ENCODE peak calls at places on chromosomes 5 and 9, in five cellular contexts. C is esophagus squamous epithelium, Z is progenitor cell of endocrine pancreas, V is cardiac fibroblast, K is kidney. E is an unnamed sample.

GRCh38 chr5:78716221-78716620 is 67.6 kb upstream of the LHFPL2 start:
- DNase-seq in Z (no peak), V (no peak), C (no peak), K (no peak), E (no peak)

GRCh38 chr9:129005336-129005997 is 22.7 kb downstream of the SH3GLB2 start:
- DNase-seq in C (no peak), K (peak; percentile 42), Z (no peak), V (no peak), E (no peak)

GRCh38 chr5:124064956-124065355 is 553.0 kb downstream of the CSNK1G3 start:
- DNase-seq in C (no peak), K (no peak), Z (no peak), V (no peak), E (no peak)

GRCh38 chr9:105963700-105964099 is 269.4 kb downstream of the TMEM38B start:
- DNase-seq in C (no peak), Z (no peak), V (no peak), K (no peak), E (no peak)

GRCh38 chr9:110918316-110919054 is 119.8 kb downstream of the LPAR1 start:
- DNase-seq in Z (no peak), C (no peak), V (peak; percentile 54), K (no peak), E (no peak)

GRCh38 chr5:8538813-8539212 is 669.9 kb downstream of the MTRR start:
- DNase-seq in Z (no peak), C (no peak), K (no peak), V (no peak), E (no peak)

GRCh38 chr5:129906177-129906887 is 2.1 kb downstream of the CHSY3 start:
- DNase-seq in V (peak; percentile 70), Z (no peak), K (no peak), C (no peak), E (no peak)

GRCh38 chr9:124353811-124354274 is 61.4 kb downstream of the PSMB7 start:
- DNase-seq in K (peak; percentile 45), V (peak; percentile 45), Z (no peak), C (no peak), E (no peak)

GRCh38 chr9:94611638-94612068 is 18.0 kb upstream of the FBP2 start:
- DNase-seq in V (no peak), K (no peak), C (no peak), Z (no peak), E (no peak)

GRCh38 chr5:172640139-172640538 is 924 bp upstream of the NEURL1B start:
- DNase-seq in Z (no peak), C (no peak), K (no peak), V (no peak), E (no peak)

GRCh38 chr5:50856720-50857119 is 190.3 kb downstream of the PARP8 start:
- DNase-seq in K (no peak), C (no peak), V (no peak), Z (no peak), E (no peak)

GRCh38 chr5:60092671-60093422 is 199.3 kb upstream of the PDE4D start:
- DNase-seq in Z (no peak), K (no peak), V (no peak), C (no peak), E (no peak)

GRCh38 chr5:374631-375335 is 53.3 kb downstream of the AHRR start:
- DNase-seq in C (no peak), K (peak; percentile 68), V (no peak), Z (peak; percentile 6), E (no peak)

GRCh38 chr9:123111977-123112869 is 78.8 kb downstream of the GPR21 start:
- DNase-seq in Z (no peak), K (no peak), C (no peak), V (peak; percentile 18), E (no peak)

GRCh38 chr9:131800885-131801284 is 61.0 kb upstream of the RAPGEF1 start:
- DNase-seq in K (no peak), V (no peak), C (no peak), Z (no peak), E (no peak)

GRCh38 chr5:140565024-140565779 is 574 bp downstream of the SLC35A4 start:
- DNase-seq in K (no peak), Z (no peak), V (no peak), C (no peak), E (no peak)

GRCh38 chr5:68648944-68649874 is 433.7 kb downstream of the PIK3R1 start:
- DNase-seq in V (no peak), C (no peak), Z (no peak), K (no peak), E (no peak)

GRCh38 chr9:132801659-132802058 is 76.4 kb downstream of the AK8 start:
- DNase-seq in V (no peak), Z (no peak), K (no peak), C (no peak), E (no peak)

GRCh38 chr9:137744632-137745183 is 125.9 kb downstream of the EHMT1 start:
- DNase-seq in C (no peak), V (no peak), Z (no peak), K (peak; percentile 43), E (no peak)

GRCh38 chr5:10583663-10584572 is 20.0 kb downstream of the ANKRD33B start:
- DNase-seq in Z (no peak), V (no peak), K (no peak), C (no peak), E (no peak)

GRCh38 chr9:114250235-114250568 is 72.7 kb upstream of the ORM1 start:
- DNase-seq in Z (no peak), C (no peak), V (peak; percentile 84), K (no peak), E (no peak)

GRCh38 chr5:174222891-174223290 is 177.4 kb downstream of the NSG2 start:
- DNase-seq in K (no peak), V (no peak), C (no peak), Z (no peak), E (no peak)

GRCh38 chr9:133935328-133936040 is 56.6 kb downstream of the VAV2 start:
- DNase-seq in V (peak; percentile 79), K (peak; percentile 95), Z (no peak), C (no peak), E (no peak)
- TF ChIP-seq CTCF in V (no peak), K (peak; percentile 24), Z (no peak), C (no peak), E (no peak)

GRCh38 chr9:100222674-100223073 is 123.6 kb downstream of the INVS start:
- DNase-seq in Z (no peak), K (no peak), C (no peak), V (peak; percentile 69), E (no peak)
- TF ChIP-seq CTCF in Z (peak; percentile 31), K (peak; percentile 25), C (no peak), V (peak; percentile 41), E (no peak)

DNA sequence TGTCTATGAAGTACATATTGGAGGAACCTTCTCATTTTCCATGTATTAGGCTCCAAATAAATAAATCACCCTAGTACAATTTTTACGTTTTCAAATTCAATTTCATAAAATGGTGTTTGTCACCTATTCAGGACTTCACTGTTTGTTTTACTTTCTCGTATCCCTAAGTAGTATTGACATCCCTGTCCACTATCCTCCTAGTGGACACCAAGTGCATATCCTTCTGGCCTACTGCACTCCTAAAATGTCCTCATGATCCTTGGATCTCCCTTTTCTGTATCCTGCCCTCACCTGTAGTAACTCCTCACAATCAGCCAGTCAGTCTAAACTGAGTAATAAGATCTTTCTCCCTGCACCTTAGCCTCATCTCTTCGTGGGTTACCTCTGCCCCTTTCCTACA is 539.9 kb downstream of the DMRTA1 start:
- DNase-seq in Z (no peak), V (no peak), C (no peak), K (no peak), E (no peak)
- TF ChIP-seq CTCF in Z (peak; percentile 29), V (no peak), C (no peak), K (no peak), E (no peak)

GRCh38 chr9:5574998-5575397 is 53.9 kb upstream of the RIC1 start:
- DNase-seq in C (no peak), K (no peak), V (no peak), Z (no peak), E (no peak)
- TF ChIP-seq CTCF in C (no peak), K (no peak), V (no peak), Z (no peak), E (no peak)

GRCh38 chr5:108144332-108144731 is 237.6 kb downstream of the FBXL17 start:
- DNase-seq in Z (no peak), C (no peak), V (no peak), K (no peak), E (no peak)

GRCh38 chr5:108143581-108143980 is 238.3 kb downstream of the FBXL17 start:
- DNase-seq in K (no peak), C (no peak), Z (no peak), V (peak; percentile 45), E (no peak)

GRCh38 chr5:108149369-108149768 is 232.5 kb downstream of the FBXL17 start:
- DNase-seq in C (no peak), K (no peak), V (no peak), Z (no peak), E (no peak)

GRCh38 chr5:108146222-108146621 is 235.7 kb downstream of the FBXL17 start:
- DNase-seq in V (no peak), C (no peak), Z (no peak), K (no peak), E (no peak)

DNA sequence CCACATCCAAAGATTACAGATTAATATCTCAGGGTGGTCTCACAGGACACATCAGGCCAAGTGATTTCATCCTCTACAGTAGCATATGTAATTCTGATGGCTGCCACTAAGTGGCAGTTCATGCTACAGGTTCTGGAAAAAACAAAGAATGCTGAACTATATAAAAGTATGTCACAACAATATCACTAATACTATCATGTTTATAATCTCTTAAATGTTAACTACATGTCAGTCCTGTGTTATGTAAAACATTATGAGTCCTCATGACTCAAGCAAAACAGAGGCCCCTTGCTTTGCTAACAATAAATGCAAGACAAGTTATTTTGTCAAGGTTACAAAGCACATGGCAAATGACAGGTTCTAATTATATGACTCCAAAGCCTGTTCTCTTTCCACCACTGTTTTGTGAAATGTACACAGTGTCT is 233.2 kb downstream of the FBXL17 start:
- DNase-seq in C (no peak), Z (no peak), V (peak; percentile 41), K (no peak), E (no peak)
- TF ChIP-seq CTCF in C (no peak), Z (peak; percentile 61), V (peak; percentile 55), K (peak; percentile 27), E (no peak)

E was measured in activated B cell treated with CpG ODN at 0.5 μM for 24 hours.